ENCODE peak calls at places on chromosomes 12 and 14, in four cellular contexts. L, B, Q and U are unnamed samples.

GRCh38 chr12:124680863-124681778 is 113.7 kb upstream of the NCOR2 start:
- DNase-seq in L (peak; percentile 98), B (peak; percentile 78), Q (no peak), U (no peak)

GRCh38 chr14:52355016-52355430 is 40.9 kb downstream of the PTGER2 start:
- DNase-seq in L (no peak), B (no peak), Q (no peak), U (peak; percentile 95)

GRCh38 chr14:65019944-65020566 is 33.4 kb downstream of the FNTB start:
- DNase-seq in L (peak; percentile 51), B (no peak), Q (no peak), U (peak; percentile 89)

GRCh38 chr12:21336656-21337055 is 1.9 kb upstream of the SLCO1A2 start:
- DNase-seq in L (no peak), B (no peak), Q (no peak), U (no peak)

GRCh38 chr12:58537278-58537677 is 383.0 kb downstream of the LRIG3 start:
- DNase-seq in L (no peak), B (no peak), Q (no peak), U (peak; percentile 63)

GRCh38 chr12:132904718-132905328 is 17.4 kb upstream of the CHFR start:
- DNase-seq in L (no peak), B (peak; percentile 95), Q (peak; percentile 94), U (peak; percentile 69)

GRCh38 chr12:114774181-114774580 is 90.2 kb upstream of the TBX3 start:
- DNase-seq in L (peak; percentile 16), B (no peak), Q (no peak), U (peak; percentile 81)

GRCh38 chr14:25180221-25180620 is 130.3 kb upstream of the STXBP6 start:
- DNase-seq in L (no peak), B (no peak), Q (no peak), U (no peak)

GRCh38 chr14:23034498-23035302 is at the start of gene PSMB5:
- DNase-seq in L (peak; percentile 98), B (peak; percentile 93), Q (peak; percentile 92), U (peak; percentile 95)

GRCh38 chr12:32399373-32400113 is at the start of gene FGD4:
- DNase-seq in L (peak; percentile 88), B (peak; percentile 95), Q (peak; percentile 93), U (peak; percentile 91)

GRCh38 chr12:21697829-21698630 is 40.4 kb upstream of the LDHB start:
- DNase-seq in L (no peak), B (no peak), Q (no peak), U (peak; percentile 41)

GRCh38 chr12:62347922-62348650 is 87.9 kb downstream of the USP15 start:
- DNase-seq in L (no peak), B (no peak), Q (no peak), U (no peak)

GRCh38 chr14:72787841-72788240 is 106.1 kb downstream of the DPF3 start:
- DNase-seq in L (no peak), B (no peak), Q (no peak), U (no peak)

GRCh38 chr12:97386133-97386581 is 76.4 kb upstream of the RMST start:
- DNase-seq in L (no peak), B (no peak), Q (no peak), U (no peak)

GRCh38 chr14:100019156-100019882 is 45.9 kb upstream of the EVL start:
- DNase-seq in L (peak; percentile 29), B (no peak), Q (no peak), U (peak; percentile 62)

GRCh38 chr12:78918221-78918620 is 53.6 kb downstream of the SYT1 start:
- DNase-seq in L (no peak), B (no peak), Q (no peak), U (no peak)

GRCh38 chr14:95014036-95014435 is 143.3 kb downstream of the DICER1 start:
- DNase-seq in L (no peak), B (no peak), Q (no peak), U (no peak)

GRCh38 chr14:65985976-65986375 is 500.2 kb upstream of the CCDC196 start:
- DNase-seq in L (no peak), B (no peak), Q (no peak), U (peak; percentile 8)

GRCh38 chr14:103503296-103503695 is 19.3 kb downstream of the CKB start:
- DNase-seq in L (no peak), B (no peak), Q (peak; percentile 18), U (no peak)

GRCh38 chr12:53049582-53050318 is at the start of gene TNS2:
- DNase-seq in L (no peak), B (peak; percentile 95), Q (peak; percentile 89), U (peak; percentile 86)

GRCh38 chr14:23169622-23170021 is 13.8 kb downstream of the SLC7A8 start:
- DNase-seq in L (no peak), B (no peak), Q (no peak), U (no peak)

GRCh38 chr12:57175428-57176138 is 28.2 kb upstream of the LRP1-AS start:
- DNase-seq in L (peak; percentile 79), B (peak; percentile 88), Q (peak; percentile 90), U (peak; percentile 66)

GRCh38 chr12:104213952-104214351 is 1.6 kb upstream of the TXNRD1 start:
- DNase-seq in L (no peak), B (no peak), Q (no peak), U (no peak)

GRCh38 chr14:55614304-55614703 is 34.3 kb downstream of the KTN1 start:
- DNase-seq in L (no peak), B (no peak), Q (no peak), U (no peak)

GRCh38 chr12:107564946-107565345 is 120.7 kb upstream of the PWP1 start:
- DNase-seq in L (no peak), B (no peak), Q (no peak), U (no peak)

GRCh38 chr12:71061451-71061850 is 96.3 kb downstream of the TSPAN8 start:
- DNase-seq in L (no peak), B (no peak), Q (no peak), U (no peak)

GRCh38 chr12:25689996-25690501 is 137.0 kb upstream of the LMNTD1 start:
- DNase-seq in L (no peak), B (peak; percentile 73), Q (peak; percentile 62), U (peak; percentile 72)

GRCh38 chr12:43551971-43552559 is at the start of gene ADAMTS20:
- DNase-seq in L (no peak), B (peak; percentile 51), Q (no peak), U (peak; percentile 71)

GRCh38 chr12:44626883-44627282 is 249.2 kb downstream of the NELL2 start:
- DNase-seq in L (no peak), B (no peak), Q (no peak), U (no peak)

GRCh38 chr12:26524862-26525465 is 308.0 kb downstream of the ITPR2 start:
- DNase-seq in L (no peak), B (no peak), Q (no peak), U (peak; percentile 40)

GRCh38 chr14:48575772-48576171 is 900.4 kb upstream of the MDGA2 start:
- DNase-seq in L (no peak), B (peak; percentile 44), Q (no peak), U (no peak)

GRCh38 chr14:44109041-44109440 is 398.0 kb downstream of the FSCB start:
- DNase-seq in L (no peak), B (no peak), Q (no peak), U (peak; percentile 17)

GRCh38 chr14:59325906-59326305 is 137.4 kb downstream of the DAAM1 start:
- DNase-seq in L (no peak), B (no peak), Q (no peak), U (no peak)

GRCh38 chr12:46531059-46531785 is 158.6 kb upstream of the SLC38A2 start:
- DNase-seq in L (no peak), B (no peak), Q (no peak), U (no peak)

GRCh38 chr12:122185494-122186082 is 2.7 kb downstream of the LRRC43 start:
- DNase-seq in L (no peak), B (no peak), Q (no peak), U (no peak)

GRCh38 chr14:44712095-44712822 is 205.2 kb upstream of the FSCB start:
- DNase-seq in L (no peak), B (no peak), Q (no peak), U (no peak)

GRCh38 chr12:85461127-85461526 is 181.1 kb downstream of the ALX1 start:
- DNase-seq in L (no peak), B (no peak), Q (no peak), U (no peak)

GRCh38 chr14:21057803-21058675 is at the start of gene RNASE8:
- DNase-seq in L (no peak), B (no peak), Q (no peak), U (no peak)
- H3K27ac ChIP-seq in L (no peak within 1 kb of the TSS), B (no peak within 1 kb of the TSS), Q (no peak within 1 kb of the TSS), U (no peak within 1 kb of the TSS)

DNA sequence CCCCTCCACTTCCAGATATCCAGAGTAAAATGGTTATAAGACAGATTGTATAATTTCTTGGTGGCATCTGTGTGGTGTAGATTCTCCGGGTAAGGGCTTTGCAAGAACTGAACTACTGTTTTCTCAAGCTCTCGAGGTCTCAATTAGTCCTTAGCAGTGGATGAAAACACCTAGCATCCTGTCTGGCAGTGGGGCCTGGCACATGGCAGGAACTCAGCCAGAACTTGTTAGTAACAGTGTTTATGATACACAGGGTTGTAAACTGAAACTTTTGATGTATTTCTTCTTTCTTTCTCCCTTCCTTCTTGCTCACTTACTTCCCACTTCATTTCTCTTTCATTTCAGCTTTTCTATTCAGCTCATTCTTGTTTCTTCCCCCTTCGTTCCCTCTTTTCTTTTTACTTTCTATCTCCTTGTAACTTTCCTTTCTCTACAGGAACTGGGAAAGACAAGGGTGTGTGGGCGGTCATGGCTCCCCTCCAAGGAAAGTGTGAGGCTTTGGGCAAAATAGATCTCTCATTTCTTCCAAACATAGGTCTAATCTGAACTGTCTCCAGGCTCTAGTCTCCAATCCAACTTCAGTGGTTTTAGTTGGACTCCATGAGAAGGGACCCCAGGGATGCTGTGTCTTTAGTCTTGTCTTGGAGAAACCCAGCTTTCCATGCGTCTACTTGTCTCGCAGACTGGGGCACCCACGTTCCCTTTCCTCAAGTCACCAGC is 159.7 kb downstream of the PAH start:
- DNase-seq in L (no peak), B (no peak), Q (peak; percentile 73), U (no peak)
- H3K4me3 ChIP-seq in L (no peak overlapping the region), B (no peak overlapping the region), Q (no peak overlapping the region), U (no peak overlapping the region)

DNA sequence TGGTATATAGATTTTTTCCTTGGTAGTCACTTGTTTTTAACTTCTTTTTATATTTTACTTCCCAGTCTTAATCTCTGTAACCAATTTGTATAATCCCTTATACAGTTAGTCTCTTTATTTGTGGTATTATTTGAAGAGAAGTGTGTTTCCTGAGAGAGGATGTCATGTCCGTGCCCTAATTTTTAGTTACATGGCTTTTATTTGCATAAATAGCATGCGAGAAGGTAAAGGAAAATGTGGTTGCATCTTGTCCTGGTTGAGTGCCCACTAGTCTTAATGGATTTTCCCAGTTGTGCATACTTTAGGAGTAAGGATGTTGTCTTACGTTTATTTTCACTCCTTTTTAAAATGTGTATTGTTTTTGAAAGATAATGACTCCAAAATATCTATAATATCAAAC is 27.5 kb downstream of the RAP1B start:
- DNase-seq in L (no peak), B (no peak), Q (no peak), U (no peak)
- H3K4me1 ChIP-seq in L (peaks cover 27% of the 10 kb centered on the region), B (no peaks in the 10 kb centered on the region), Q (peaks cover 38% of the 10 kb centered on the region), U (no peaks in the 10 kb centered on the region)

DNA sequence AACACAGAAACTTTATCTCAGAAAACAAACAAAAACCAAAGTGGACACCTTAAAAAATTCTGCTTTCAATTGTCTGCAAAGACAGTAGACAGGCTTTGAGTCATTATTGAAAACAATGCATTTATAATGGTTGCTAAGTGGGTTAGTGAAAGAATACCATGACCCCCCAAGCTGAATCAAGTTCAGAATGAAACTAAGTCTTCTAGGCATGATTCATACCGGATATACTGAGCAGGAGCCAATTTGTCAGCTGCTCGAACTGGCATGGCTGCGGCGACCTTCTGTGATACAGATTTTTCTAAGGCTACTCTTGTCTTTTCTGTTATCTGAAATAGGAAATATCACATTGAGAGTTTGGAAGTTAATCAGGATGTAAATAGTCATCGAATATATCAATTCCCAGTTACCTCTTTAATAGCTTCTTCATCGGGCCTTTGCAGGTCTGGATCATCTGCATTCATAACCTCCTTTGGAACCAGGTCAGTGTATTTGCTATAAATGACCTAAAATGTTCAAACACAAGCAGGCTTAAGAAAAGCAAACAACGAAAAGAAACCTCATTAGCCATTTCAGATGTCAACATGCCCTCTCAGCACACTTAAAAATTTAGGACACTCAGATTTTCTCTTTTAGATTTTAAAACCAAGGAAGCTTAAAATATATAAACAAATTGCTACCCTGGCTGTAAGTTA is 22.3 kb downstream of the SNW1 start:
- DNase-seq in L (no peak), B (no peak), Q (no peak), U (peak; percentile 56)
- H3K27ac ChIP-seq in L (no peak overlapping the region), B (no peak overlapping the region), Q (no peak overlapping the region), U (no peak overlapping the region)